ENCODE peak calls at places on chromosomes 13 and 19, in seven cellular contexts. One of them, this sample, is unnamed. For H3K9me3, the result is how much of the 10 kb centered on the place peaks cover.

GRCh38 chr19:18156841-18157464 is 4.0 kb downstream of the PIK3R2 start:
- DNase-seq in body of pancreas: peak
- DNase-seq in ovary: peak
- DNase-seq in RWPE2: peak
- DNase-seq in PC-9: no peak
- DNase-seq in CD4-positive, alpha-beta T cell: no peak
- DNase-seq in IMR-90: peak
- DNase-seq in this sample: no peak

GRCh38 chr13:79187917-79188699 is 217.9 kb downstream of the RBM26 start:
- DNase-seq in IMR-90: no peak
- DNase-seq in ovary: no peak
- DNase-seq in body of pancreas: no peak
- DNase-seq in RWPE2: no peak
- DNase-seq in PC-9: no peak
- DNase-seq in CD4-positive, alpha-beta T cell: no peak
- DNase-seq in this sample: no peak

GRCh38 chr19:2945575-2946184 is 909 bp upstream of the ZNF77 start:
- DNase-seq in RWPE2: no peak
- DNase-seq in PC-9: no peak
- DNase-seq in IMR-90: no peak
- DNase-seq in ovary: no peak
- DNase-seq in CD4-positive, alpha-beta T cell: no peak
- DNase-seq in body of pancreas: no peak
- DNase-seq in this sample: no peak

GRCh38 chr19:9075064-9075964 is 11.5 kb upstream of the OR1M1 start:
- DNase-seq in IMR-90: peak
- DNase-seq in CD4-positive, alpha-beta T cell: no peak
- DNase-seq in PC-9: peak
- DNase-seq in ovary: peak
- DNase-seq in body of pancreas: peak
- DNase-seq in RWPE2: peak
- DNase-seq in this sample: no peak

GRCh38 chr19:32878988-32879387 is 9.4 kb upstream of the SLC7A9 start:
- DNase-seq in RWPE2: no peak
- DNase-seq in ovary: no peak
- DNase-seq in PC-9: no peak
- DNase-seq in IMR-90: no peak
- DNase-seq in body of pancreas: no peak
- DNase-seq in CD4-positive, alpha-beta T cell: no peak
- DNase-seq in this sample: no peak

GRCh38 chr13:39209731-39210633 is 171.7 kb downstream of the NHLRC3 start:
- DNase-seq in IMR-90: peak
- DNase-seq in RWPE2: no peak
- DNase-seq in body of pancreas: no peak
- DNase-seq in ovary: no peak
- DNase-seq in PC-9: no peak
- DNase-seq in CD4-positive, alpha-beta T cell: no peak
- DNase-seq in this sample: no peak

GRCh38 chr19:6551607-6552450 is 21.0 kb downstream of the TNFSF9 start:
- DNase-seq in PC-9: no peak
- DNase-seq in CD4-positive, alpha-beta T cell: peak
- DNase-seq in ovary: no peak
- DNase-seq in RWPE2: no peak
- DNase-seq in body of pancreas: peak
- DNase-seq in IMR-90: no peak
- DNase-seq in this sample: peak

GRCh38 chr19:47005164-47005641 is 14.4 kb upstream of the NPAS1 start:
- DNase-seq in RWPE2: no peak
- DNase-seq in PC-9: no peak
- DNase-seq in ovary: no peak
- DNase-seq in IMR-90: no peak
- DNase-seq in CD4-positive, alpha-beta T cell: no peak
- DNase-seq in body of pancreas: no peak
- DNase-seq in this sample: no peak

GRCh38 chr13:66099825-66100224 is 1130.3 kb downstream of the PCDH9 start:
- DNase-seq in body of pancreas: no peak
- DNase-seq in CD4-positive, alpha-beta T cell: no peak
- DNase-seq in IMR-90: no peak
- DNase-seq in ovary: no peak
- DNase-seq in RWPE2: no peak
- DNase-seq in PC-9: no peak
- DNase-seq in this sample: no peak

GRCh38 chr19:20259615-20260014 is 92.6 kb downstream of the ZNF486 start:
- DNase-seq in CD4-positive, alpha-beta T cell: no peak
- DNase-seq in body of pancreas: no peak
- DNase-seq in RWPE2: no peak
- DNase-seq in PC-9: no peak
- DNase-seq in ovary: no peak
- DNase-seq in IMR-90: no peak
- DNase-seq in this sample: no peak

GRCh38 chr19:6849876-6850275 is 37.5 kb upstream of the ADGRE1 start:
- DNase-seq in ovary: no peak
- DNase-seq in PC-9: no peak
- DNase-seq in RWPE2: no peak
- DNase-seq in body of pancreas: no peak
- DNase-seq in CD4-positive, alpha-beta T cell: no peak
- DNase-seq in IMR-90: no peak
- DNase-seq in this sample: no peak

GRCh38 chr13:85140192-85140591 is 659.0 kb downstream of the SLITRK6 start:
- DNase-seq in RWPE2: no peak
- DNase-seq in IMR-90: no peak
- DNase-seq in ovary: no peak
- DNase-seq in PC-9: peak
- DNase-seq in body of pancreas: no peak
- DNase-seq in CD4-positive, alpha-beta T cell: no peak
- DNase-seq in this sample: no peak

GRCh38 chr19:3712663-3713531 is 4.7 kb downstream of the TJP3 start:
- DNase-seq in CD4-positive, alpha-beta T cell: no peak
- DNase-seq in RWPE2: no peak
- DNase-seq in IMR-90: no peak
- DNase-seq in PC-9: peak
- DNase-seq in ovary: no peak
- DNase-seq in body of pancreas: peak
- DNase-seq in this sample: no peak

GRCh38 chr19:55985254-55985653 is 1.3 kb upstream of the NLRP5 start:
- DNase-seq in RWPE2: no peak
- DNase-seq in body of pancreas: no peak
- DNase-seq in PC-9: no peak
- DNase-seq in IMR-90: no peak
- DNase-seq in ovary: no peak
- DNase-seq in CD4-positive, alpha-beta T cell: no peak
- DNase-seq in this sample: no peak

GRCh38 chr19:55980415-55980814 is 6.2 kb upstream of the NLRP5 start:
- DNase-seq in PC-9: no peak
- DNase-seq in ovary: no peak
- DNase-seq in body of pancreas: no peak
- DNase-seq in IMR-90: no peak
- DNase-seq in CD4-positive, alpha-beta T cell: no peak
- DNase-seq in RWPE2: no peak
- DNase-seq in this sample: no peak
- H3K9me3 ChIP-seq in PC-9: under half
- H3K9me3 ChIP-seq in ovary: under half
- H3K9me3 ChIP-seq in body of pancreas: under half
- H3K9me3 ChIP-seq in IMR-90: under half
- H3K9me3 ChIP-seq in CD4-positive, alpha-beta T cell: under half
- H3K9me3 ChIP-seq in RWPE2: under half
- H3K9me3 ChIP-seq in this sample: under half

GRCh38 chr13:99606322-99607089 is 105.2 kb downstream of the TM9SF2 start:
- DNase-seq in PC-9: peak
- DNase-seq in ovary: peak
- DNase-seq in IMR-90: peak
- DNase-seq in RWPE2: peak
- DNase-seq in CD4-positive, alpha-beta T cell: peak
- DNase-seq in body of pancreas: peak
- DNase-seq in this sample: peak

GRCh38 chr13:99608345-99608744 is 107.1 kb downstream of the TM9SF2 start:
- DNase-seq in IMR-90: no peak
- DNase-seq in RWPE2: no peak
- DNase-seq in ovary: no peak
- DNase-seq in PC-9: no peak
- DNase-seq in CD4-positive, alpha-beta T cell: no peak
- DNase-seq in body of pancreas: no peak
- DNase-seq in this sample: no peak

GRCh38 chr13:99605417-99606321 is 104.4 kb downstream of the TM9SF2 start:
- DNase-seq in body of pancreas: peak
- DNase-seq in PC-9: no peak
- DNase-seq in IMR-90: no peak
- DNase-seq in RWPE2: no peak
- DNase-seq in ovary: peak
- DNase-seq in CD4-positive, alpha-beta T cell: peak
- DNase-seq in this sample: peak

GRCh38 chr13:99614465-99614885 is 113.2 kb downstream of the TM9SF2 start:
- DNase-seq in body of pancreas: peak
- DNase-seq in IMR-90: no peak
- DNase-seq in CD4-positive, alpha-beta T cell: peak
- DNase-seq in RWPE2: peak
- DNase-seq in PC-9: no peak
- DNase-seq in ovary: no peak
- DNase-seq in this sample: no peak

GRCh38 chr13:99610702-99611289 is 109.5 kb downstream of the TM9SF2 start:
- DNase-seq in ovary: no peak
- DNase-seq in IMR-90: no peak
- DNase-seq in CD4-positive, alpha-beta T cell: no peak
- DNase-seq in RWPE2: no peak
- DNase-seq in body of pancreas: no peak
- DNase-seq in PC-9: no peak
- DNase-seq in this sample: no peak
- H3K9me3 ChIP-seq in ovary: under half
- H3K9me3 ChIP-seq in IMR-90: under half
- H3K9me3 ChIP-seq in CD4-positive, alpha-beta T cell: under half
- H3K9me3 ChIP-seq in RWPE2: under half
- H3K9me3 ChIP-seq in body of pancreas: under half
- H3K9me3 ChIP-seq in PC-9: under half
- H3K9me3 ChIP-seq in this sample: under half

GRCh38 chr19:24141612-24142011 is 54.6 kb downstream of the ZNF254 start:
- DNase-seq in body of pancreas: no peak
- DNase-seq in CD4-positive, alpha-beta T cell: no peak
- DNase-seq in ovary: no peak
- DNase-seq in PC-9: no peak
- DNase-seq in RWPE2: no peak
- DNase-seq in IMR-90: no peak
- DNase-seq in this sample: no peak
- H3K9me3 ChIP-seq in body of pancreas: under half
- H3K9me3 ChIP-seq in CD4-positive, alpha-beta T cell: half or more
- H3K9me3 ChIP-seq in ovary: under half
- H3K9me3 ChIP-seq in PC-9: half or more
- H3K9me3 ChIP-seq in RWPE2: under half
- H3K9me3 ChIP-seq in IMR-90: under half
- H3K9me3 ChIP-seq in this sample: under half

GRCh38 chr13:32720026-32720425 is 133.8 kb downstream of the PDS5B start:
- DNase-seq in body of pancreas: no peak
- DNase-seq in ovary: no peak
- DNase-seq in RWPE2: no peak
- DNase-seq in CD4-positive, alpha-beta T cell: no peak
- DNase-seq in IMR-90: peak
- DNase-seq in PC-9: peak
- DNase-seq in this sample: no peak
- H3K9me3 ChIP-seq in body of pancreas: under half
- H3K9me3 ChIP-seq in ovary: under half
- H3K9me3 ChIP-seq in RWPE2: under half
- H3K9me3 ChIP-seq in CD4-positive, alpha-beta T cell: under half
- H3K9me3 ChIP-seq in IMR-90: under half
- H3K9me3 ChIP-seq in PC-9: under half
- H3K9me3 ChIP-seq in this sample: under half

GRCh38 chr19:56668676-56669075 is 2.9 kb downstream of the ZNF835 start:
- DNase-seq in RWPE2: no peak
- DNase-seq in PC-9: no peak
- DNase-seq in ovary: no peak
- DNase-seq in IMR-90: no peak
- DNase-seq in CD4-positive, alpha-beta T cell: no peak
- DNase-seq in body of pancreas: no peak
- DNase-seq in this sample: no peak

GRCh38 chr19:56671613-56671994 is at the start of gene ZNF835:
- DNase-seq in body of pancreas: peak
- DNase-seq in CD4-positive, alpha-beta T cell: peak
- DNase-seq in IMR-90: no peak
- DNase-seq in RWPE2: no peak
- DNase-seq in ovary: peak
- DNase-seq in PC-9: no peak
- DNase-seq in this sample: peak

GRCh38 chr19:56667311-56667870 is 4.2 kb downstream of the ZNF835 start:
- DNase-seq in body of pancreas: no peak
- DNase-seq in CD4-positive, alpha-beta T cell: no peak
- DNase-seq in ovary: no peak
- DNase-seq in PC-9: no peak
- DNase-seq in IMR-90: no peak
- DNase-seq in RWPE2: no peak
- DNase-seq in this sample: no peak

GRCh38 chr19:56670401-56670960 is 1.1 kb downstream of the ZNF835 start:
- DNase-seq in ovary: no peak
- DNase-seq in IMR-90: no peak
- DNase-seq in RWPE2: no peak
- DNase-seq in body of pancreas: no peak
- DNase-seq in PC-9: no peak
- DNase-seq in CD4-positive, alpha-beta T cell: no peak
- DNase-seq in this sample: no peak

DNA sequence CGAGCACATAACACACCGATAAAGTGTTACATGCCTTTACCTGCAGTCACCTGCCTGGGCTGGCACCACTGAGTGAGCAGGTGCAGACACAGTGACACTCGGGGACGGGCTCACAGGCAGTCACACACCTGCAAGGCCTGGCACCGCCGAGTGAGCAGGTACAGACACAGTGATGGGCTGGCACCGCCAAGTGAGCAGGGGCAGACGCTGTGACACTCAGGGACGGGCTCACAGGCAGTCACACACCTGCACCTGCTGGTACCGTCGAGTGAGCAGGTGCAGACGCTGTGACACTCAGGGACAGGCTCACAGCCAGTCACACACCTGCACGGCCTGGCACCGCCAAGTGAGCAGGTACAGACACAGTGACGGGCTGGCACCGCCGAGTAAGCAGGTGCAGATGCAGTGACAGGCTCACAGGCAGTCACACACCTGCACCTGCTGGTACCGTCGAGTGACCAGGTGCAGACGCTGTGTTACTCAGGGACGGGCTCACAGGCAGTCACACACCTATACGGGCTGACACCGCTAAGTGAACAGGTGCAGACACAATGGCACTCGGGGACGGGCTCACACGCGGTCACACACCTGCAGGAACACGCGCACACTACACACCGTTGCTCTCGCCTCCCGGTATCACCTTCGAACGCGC is 470 bp downstream of the ZNF835 start:
- DNase-seq in PC-9: no peak
- DNase-seq in CD4-positive, alpha-beta T cell: no peak
- DNase-seq in RWPE2: no peak
- DNase-seq in IMR-90: no peak
- DNase-seq in ovary: peak
- DNase-seq in body of pancreas: peak
- DNase-seq in this sample: no peak
- H3K9me3 ChIP-seq in PC-9: under half
- H3K9me3 ChIP-seq in CD4-positive, alpha-beta T cell: under half
- H3K9me3 ChIP-seq in RWPE2: under half
- H3K9me3 ChIP-seq in IMR-90: under half
- H3K9me3 ChIP-seq in ovary: under half
- H3K9me3 ChIP-seq in body of pancreas: under half
- H3K9me3 ChIP-seq in this sample: under half

DNA sequence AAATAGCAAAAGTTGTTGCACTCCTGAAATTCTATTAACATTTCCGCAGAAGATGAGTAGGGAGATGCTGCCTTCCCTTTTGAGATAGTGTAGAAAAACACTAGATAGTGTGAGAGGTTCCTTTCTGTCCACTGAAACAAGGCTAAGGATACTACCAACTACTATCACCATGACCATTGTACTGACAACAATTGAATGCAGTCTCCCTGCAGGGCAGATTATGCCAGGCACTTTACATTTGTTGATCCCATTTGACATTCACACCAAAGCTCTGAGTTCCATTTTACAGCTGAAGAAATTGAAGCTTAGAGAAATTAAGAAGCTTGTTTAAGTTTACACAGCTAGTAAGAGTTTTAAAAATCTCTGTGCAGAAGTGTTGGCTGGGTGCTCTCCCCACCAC is 55.0 kb downstream of the CYSLTR2 start:
- DNase-seq in RWPE2: no peak
- DNase-seq in body of pancreas: no peak
- DNase-seq in ovary: no peak
- DNase-seq in PC-9: no peak
- DNase-seq in IMR-90: no peak
- DNase-seq in CD4-positive, alpha-beta T cell: no peak
- DNase-seq in this sample: no peak
- H3K9me3 ChIP-seq in RWPE2: under half
- H3K9me3 ChIP-seq in body of pancreas: under half
- H3K9me3 ChIP-seq in ovary: under half
- H3K9me3 ChIP-seq in PC-9: under half
- H3K9me3 ChIP-seq in IMR-90: under half
- H3K9me3 ChIP-seq in CD4-positive, alpha-beta T cell: under half
- H3K9me3 ChIP-seq in this sample: under half